ENCODE peak calls at places on chromosome 11, in four cellular contexts. O is tibial artery, E is trophoblast cell, D is body of pancreas. H is an unnamed sample.

GRCh38 chr11:116335891-116336290 is 436.9 kb downstream of the BUD13 start:
- DNase-seq in O (no peak), D (no peak), E (no peak), H (no peak)

GRCh38 chr11:8167796-8168195 is 1.0 kb downstream of the RIC3 start:
- DNase-seq in D (no peak), E (no peak), O (no peak), H (no peak)

GRCh38 chr11:70203749-70204465 is 811 bp downstream of the FADD start:
- DNase-seq in D (peak; percentile 73), E (peak; percentile 49), O (peak; percentile 62), H (peak; percentile 76)

GRCh38 chr11:133821776-133822175 is 23.5 kb downstream of the SPATA19 start:
- DNase-seq in D (peak; percentile 53), E (peak; percentile 19), O (no peak), H (peak; percentile 56)

GRCh38 chr11:45285931-45286632 is at the start of gene SYT13:
- DNase-seq in O (no peak), D (peak; percentile 73), E (peak; percentile 11), H (no peak)

GRCh38 chr11:125180413-125181305 is 16.1 kb downstream of the PKNOX2 start:
- DNase-seq in O (no peak), E (no peak), D (no peak), H (no peak)

GRCh38 chr11:72962084-72962483 is 147.9 kb downstream of the ATG16L2 start:
- DNase-seq in E (no peak), O (no peak), D (no peak), H (no peak)

GRCh38 chr11:120924109-120924508 is 99.8 kb upstream of the TBCEL start:
- DNase-seq in O (no peak), E (no peak), D (no peak), H (no peak)

GRCh38 chr11:33741806-33742205 is 5.6 kb upstream of the CD59 start:
- DNase-seq in O (no peak), D (no peak), E (no peak), H (no peak)

GRCh38 chr11:2311456-2312201 is 9.8 kb downstream of the TSPAN32 start:
- DNase-seq in O (no peak), E (no peak), D (peak; percentile 9), H (no peak)

GRCh38 chr11:77146261-77147035 is 18.4 kb downstream of the MYO7A start:
- DNase-seq in E (no peak), O (no peak), D (no peak), H (no peak)

GRCh38 chr11:2663915-2664314 is 35.9 kb downstream of the KCNQ1OT1 start:
- DNase-seq in O (no peak), D (no peak), E (no peak), H (no peak)

GRCh38 chr11:11416917-11417316 is 63.9 kb upstream of the CSNK2A3 start:
- DNase-seq in D (no peak), E (peak; percentile 42), O (peak; percentile 30), H (no peak)

DNA sequence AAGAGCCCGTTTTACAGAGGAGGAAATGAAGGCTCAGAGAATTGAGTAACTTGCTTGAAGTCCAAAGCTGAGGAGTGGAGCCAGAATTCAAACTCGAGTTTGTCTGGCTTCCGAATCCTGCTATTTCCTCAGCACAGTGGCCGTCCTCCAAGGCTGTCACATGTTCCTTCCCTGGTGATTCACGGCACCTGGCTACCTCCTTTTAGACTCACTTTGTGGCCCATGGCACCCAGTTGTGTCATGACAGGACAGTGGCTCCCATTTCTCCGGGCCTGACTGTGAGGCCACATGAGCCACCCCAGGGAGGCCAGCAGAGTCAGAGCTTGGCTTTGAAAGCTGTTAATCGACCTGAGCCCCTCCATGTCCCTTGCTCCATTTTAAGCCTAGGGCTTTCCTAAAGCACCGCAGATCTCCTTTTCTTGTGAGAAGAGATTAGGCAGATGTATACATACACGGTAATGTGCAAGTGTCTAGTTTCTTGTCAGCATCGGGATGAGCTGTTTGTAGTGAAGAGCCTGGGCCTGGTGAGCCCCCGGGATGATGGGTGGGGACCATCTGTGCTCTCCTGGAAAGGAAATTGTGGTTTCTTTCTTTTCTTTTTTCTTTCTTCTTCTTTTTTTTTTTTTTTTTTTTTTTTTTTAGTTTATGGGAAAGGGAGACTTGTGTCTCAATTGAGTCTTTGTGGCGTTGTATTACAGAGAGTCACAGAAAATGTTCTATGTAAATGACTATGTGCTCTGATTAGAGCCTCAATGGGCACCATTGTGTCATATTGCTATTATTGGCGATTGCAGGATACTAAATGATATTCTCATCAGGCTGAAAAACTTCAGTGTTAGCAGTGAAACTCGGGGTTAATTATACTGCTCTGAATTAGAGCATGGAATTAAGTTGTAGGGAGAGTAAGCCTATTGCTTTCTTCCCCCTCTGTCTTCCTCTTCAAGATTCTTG is 54.8 kb downstream of the PTPRJ start:
- DNase-seq in D (peak; percentile 37), O (peak; percentile 85), E (no peak), H (no peak)
- H3K4me1 ChIP-seq in D (no peaks in the 10 kb centered on the region), O (no peaks in the 10 kb centered on the region), E (peaks cover 3% of the 10 kb centered on the region), H (peaks cover 13% of the 10 kb centered on the region)

DNA sequence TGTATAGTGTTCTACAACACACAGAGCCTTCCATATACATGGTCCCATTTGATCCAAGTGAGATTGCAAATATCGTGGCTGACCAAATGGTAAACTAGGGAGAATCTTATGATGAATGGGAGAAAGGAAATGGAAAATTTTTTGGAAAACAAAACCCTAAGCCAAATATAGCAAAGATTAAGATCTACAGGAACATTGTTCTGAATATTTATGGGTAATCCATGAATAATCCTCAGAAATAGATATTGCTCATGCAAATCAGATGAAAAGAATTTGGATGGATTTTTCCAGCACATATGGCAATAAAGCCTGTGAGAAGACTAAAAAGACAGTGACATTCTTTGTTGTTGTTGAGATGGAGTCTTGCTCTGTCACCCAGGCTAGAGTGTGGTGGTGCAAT is 21.7 kb upstream of the PRDM10 start:
- DNase-seq in O (no peak), E (no peak), D (no peak), H (no peak)
- H3K4me1 ChIP-seq in O (no peaks in the 10 kb centered on the region), E (peaks cover 14% of the 10 kb centered on the region), D (no peaks in the 10 kb centered on the region), H (no peaks in the 10 kb centered on the region)

GRCh38 chr11:19816040-19816439 is 103.4 kb downstream of the NAV2 start:
- DNase-seq in D (peak; percentile 51), O (no peak), E (no peak), H (no peak)
- H3K4me1 ChIP-seq in D (peaks cover 64% of the 10 kb centered on the region), O (peaks cover 77% of the 10 kb centered on the region), E (peaks cover 5% of the 10 kb centered on the region), H (peaks cover 47% of the 10 kb centered on the region)

DNA sequence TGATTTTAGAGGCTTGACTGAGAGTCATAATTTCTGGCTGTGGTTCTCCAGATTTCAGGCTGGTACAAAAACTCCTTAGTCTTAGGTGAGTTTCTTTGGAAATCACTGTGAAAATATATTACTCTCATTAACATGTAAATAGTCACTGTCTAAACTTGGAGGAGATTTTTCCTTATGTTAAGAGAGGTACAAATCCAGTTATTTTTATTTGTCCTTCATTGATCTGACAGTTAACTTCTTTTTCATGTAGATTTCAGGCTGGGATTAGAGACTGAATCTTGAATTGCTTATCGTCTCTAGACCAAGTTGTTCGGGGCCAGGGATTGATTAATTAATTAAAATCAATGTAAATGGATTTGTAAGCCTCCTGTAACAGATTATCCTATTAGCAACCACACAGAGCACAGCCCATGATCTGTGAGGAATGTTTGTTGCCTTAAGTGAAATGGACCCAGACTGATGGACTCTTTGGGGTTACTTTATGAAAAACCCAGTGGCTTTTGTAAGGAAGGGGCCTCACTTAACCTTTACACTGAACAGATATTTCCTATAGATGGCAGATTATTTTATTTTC is 21.1 kb downstream of the TEAD1 start:
- DNase-seq in D (no peak), O (no peak), E (no peak), H (no peak)
- H3K4me1 ChIP-seq in D (peaks cover 57% of the 10 kb centered on the region), O (peaks cover 46% of the 10 kb centered on the region), E (peaks cover 52% of the 10 kb centered on the region), H (peaks cover 15% of the 10 kb centered on the region)

GRCh38 chr11:46559815-46560214 is 34.0 kb downstream of the AMBRA1 start:
- DNase-seq in O (no peak), E (no peak), D (no peak), H (no peak)

GRCh38 chr11:46562527-46562926 is 31.3 kb downstream of the AMBRA1 start:
- DNase-seq in D (no peak), O (no peak), E (no peak), H (no peak)

GRCh38 chr11:46564459-46564858 is 29.4 kb downstream of the AMBRA1 start:
- DNase-seq in O (no peak), E (no peak), D (no peak), H (no peak)

GRCh38 chr11:46557684-46558151 is 36.1 kb downstream of the AMBRA1 start:
- DNase-seq in E (no peak), D (peak; percentile 19), O (no peak), H (peak; percentile 36)

GRCh38 chr11:46560300-46561025 is 33.4 kb downstream of the AMBRA1 start:
- DNase-seq in O (no peak), D (no peak), E (no peak), H (no peak)
- H3K4me1 ChIP-seq in O (peaks cover 18% of the 10 kb centered on the region), D (peaks cover 37% of the 10 kb centered on the region), E (no peaks in the 10 kb centered on the region), H (peaks cover 13% of the 10 kb centered on the region)

DNA sequence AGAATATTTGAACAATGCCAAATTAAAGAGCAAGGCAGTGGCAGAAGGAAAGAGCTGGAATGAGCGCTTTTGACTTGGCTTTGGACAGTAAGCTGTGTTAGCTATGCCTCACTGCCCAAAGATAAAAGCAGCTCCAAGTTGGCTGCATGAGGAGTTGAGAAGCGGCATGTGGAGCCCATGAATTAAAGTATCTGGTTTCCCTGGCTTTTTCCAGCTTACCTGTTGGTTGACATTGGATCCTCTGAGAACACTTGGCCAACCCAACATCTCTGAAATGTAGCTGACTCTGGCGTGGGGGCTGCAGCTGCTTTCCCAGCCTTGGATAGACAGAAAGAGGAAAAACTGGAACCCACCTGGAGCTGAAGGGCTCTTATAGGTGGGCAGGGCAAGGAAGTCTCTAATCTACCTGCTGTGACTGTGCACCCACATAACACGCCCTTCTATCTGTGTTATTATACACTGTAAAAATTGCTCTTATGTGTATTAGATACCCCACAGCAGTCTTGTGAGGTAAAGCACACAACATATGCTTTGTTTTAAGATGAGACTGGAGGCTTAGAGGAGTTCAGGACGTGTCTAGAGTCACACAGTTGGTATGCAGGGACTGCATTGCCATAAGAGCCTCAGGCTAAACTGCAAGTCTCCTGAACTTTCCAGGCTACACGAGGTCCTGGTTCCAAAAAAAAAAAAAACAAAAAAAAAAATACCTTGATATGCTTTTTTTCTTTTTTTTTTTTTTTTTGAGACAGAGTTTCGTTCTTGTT is 5.8 kb downstream of the UBASH3B start:
- DNase-seq in O (no peak), E (peak; percentile 82), D (no peak), H (no peak)
- H3K4me1 ChIP-seq in O (peaks cover 7% of the 10 kb centered on the region), E (peaks cover 54% of the 10 kb centered on the region), D (peaks cover 7% of the 10 kb centered on the region), H (peaks cover 12% of the 10 kb centered on the region)

GRCh38 chr11:64762277-64762915 is 2.6 kb upstream of the PYGM start:
- DNase-seq in E (no peak), O (peak; percentile 15), D (no peak), H (no peak)
- H3K4me1 ChIP-seq in E (peaks cover 12% of the 10 kb centered on the region), O (peaks cover 69% of the 10 kb centered on the region), D (peaks cover 9% of the 10 kb centered on the region), H (peaks cover 12% of the 10 kb centered on the region)

GRCh38 chr11:65291613-65292012 is 23.1 kb upstream of the CDC42EP2 start:
- DNase-seq in O (no peak), E (peak; percentile 20), D (no peak), H (no peak)
- H3K4me1 ChIP-seq in O (no peaks in the 10 kb centered on the region), E (peaks cover 15% of the 10 kb centered on the region), D (peaks cover 28% of the 10 kb centered on the region), H (peaks cover 15% of the 10 kb centered on the region)

GRCh38 chr11:132084433-132084832 is 714.0 kb downstream of the NTM start:
- DNase-seq in O (no peak), E (no peak), D (no peak), H (no peak)
- H3K4me1 ChIP-seq in O (no peaks in the 10 kb centered on the region), E (no peaks in the 10 kb centered on the region), D (no peaks in the 10 kb centered on the region), H (no peaks in the 10 kb centered on the region)

H was measured in lung.